ENCODE peak calls at places on chromosomes 4 and X, in five cellular contexts. One of them, this sample, is unnamed.

GRCh38 chr4:56906534-56906933 is 1.2 kb upstream of the REST start:
- DNase-seq in activated CD8-positive, alpha-beta memory T cell treated with anti-CD3 and anti-CD28 coated beads for 1 hour: no peak
- DNase-seq in activated CD4-positive, CD25-positive, alpha-beta regulatory T cell treated with anti-CD3 and anti-CD28 coated beads, Interleukin-2, amount 50 U/mL, for 72 hours: no peak
- DNase-seq in psoas muscle: no peak
- DNase-seq in Right ventricle myocardium superior: no peak
- DNase-seq in this sample: no peak

GRCh38 chrX:72123471-72124185 is 8.1 kb downstream of the RTL5 start:
- DNase-seq in Right ventricle myocardium superior: peak
- DNase-seq in activated CD4-positive, CD25-positive, alpha-beta regulatory T cell treated with anti-CD3 and anti-CD28 coated beads, Interleukin-2, amount 50 U/mL, for 72 hours: no peak
- DNase-seq in psoas muscle: peak
- DNase-seq in activated CD8-positive, alpha-beta memory T cell treated with anti-CD3 and anti-CD28 coated beads for 1 hour: no peak
- DNase-seq in this sample: no peak

GRCh38 chr4:156677136-156677535 is 294.5 kb downstream of the PDGFC start:
- DNase-seq in activated CD4-positive, CD25-positive, alpha-beta regulatory T cell treated with anti-CD3 and anti-CD28 coated beads, Interleukin-2, amount 50 U/mL, for 72 hours: no peak
- DNase-seq in Right ventricle myocardium superior: no peak
- DNase-seq in psoas muscle: no peak
- DNase-seq in activated CD8-positive, alpha-beta memory T cell treated with anti-CD3 and anti-CD28 coated beads for 1 hour: no peak
- DNase-seq in this sample: no peak

GRCh38 chr4:123452585-123452984 is 56.0 kb downstream of the SPRY1 start:
- DNase-seq in Right ventricle myocardium superior: no peak
- DNase-seq in activated CD8-positive, alpha-beta memory T cell treated with anti-CD3 and anti-CD28 coated beads for 1 hour: no peak
- DNase-seq in psoas muscle: peak
- DNase-seq in activated CD4-positive, CD25-positive, alpha-beta regulatory T cell treated with anti-CD3 and anti-CD28 coated beads, Interleukin-2, amount 50 U/mL, for 72 hours: no peak
- DNase-seq in this sample: peak

GRCh38 chrX:119419146-119419545 is 20.0 kb downstream of the SLC25A43 start:
- DNase-seq in psoas muscle: no peak
- DNase-seq in activated CD8-positive, alpha-beta memory T cell treated with anti-CD3 and anti-CD28 coated beads for 1 hour: no peak
- DNase-seq in activated CD4-positive, CD25-positive, alpha-beta regulatory T cell treated with anti-CD3 and anti-CD28 coated beads, Interleukin-2, amount 50 U/mL, for 72 hours: no peak
- DNase-seq in Right ventricle myocardium superior: no peak
- DNase-seq in this sample: no peak

GRCh38 chrX:319579-320125 is 1.1 kb upstream of the GTPBP6 start:
- DNase-seq in Right ventricle myocardium superior: peak
- DNase-seq in activated CD8-positive, alpha-beta memory T cell treated with anti-CD3 and anti-CD28 coated beads for 1 hour: no peak
- DNase-seq in activated CD4-positive, CD25-positive, alpha-beta regulatory T cell treated with anti-CD3 and anti-CD28 coated beads, Interleukin-2, amount 50 U/mL, for 72 hours: no peak
- DNase-seq in psoas muscle: no peak
- DNase-seq in this sample: no peak

GRCh38 chr4:167826281-167826680 is 266.1 kb upstream of the ANXA10 start:
- DNase-seq in activated CD8-positive, alpha-beta memory T cell treated with anti-CD3 and anti-CD28 coated beads for 1 hour: no peak
- DNase-seq in psoas muscle: no peak
- DNase-seq in activated CD4-positive, CD25-positive, alpha-beta regulatory T cell treated with anti-CD3 and anti-CD28 coated beads, Interleukin-2, amount 50 U/mL, for 72 hours: no peak
- DNase-seq in Right ventricle myocardium superior: no peak
- DNase-seq in this sample: no peak

GRCh38 chrX:348461-349117 is 30.0 kb upstream of the GTPBP6 start:
- DNase-seq in Right ventricle myocardium superior: peak
- DNase-seq in activated CD8-positive, alpha-beta memory T cell treated with anti-CD3 and anti-CD28 coated beads for 1 hour: no peak
- DNase-seq in activated CD4-positive, CD25-positive, alpha-beta regulatory T cell treated with anti-CD3 and anti-CD28 coated beads, Interleukin-2, amount 50 U/mL, for 72 hours: no peak
- DNase-seq in psoas muscle: no peak
- DNase-seq in this sample: no peak

GRCh38 chrX:103250977-103251376 is 4.0 kb downstream of the TCEAL8 start:
- DNase-seq in psoas muscle: no peak
- DNase-seq in Right ventricle myocardium superior: no peak
- DNase-seq in activated CD4-positive, CD25-positive, alpha-beta regulatory T cell treated with anti-CD3 and anti-CD28 coated beads, Interleukin-2, amount 50 U/mL, for 72 hours: no peak
- DNase-seq in activated CD8-positive, alpha-beta memory T cell treated with anti-CD3 and anti-CD28 coated beads for 1 hour: no peak
- DNase-seq in this sample: no peak

GRCh38 chr4:39544580-39545315 is 17.5 kb upstream of the UGDH start:
- DNase-seq in psoas muscle: no peak
- DNase-seq in Right ventricle myocardium superior: no peak
- DNase-seq in activated CD8-positive, alpha-beta memory T cell treated with anti-CD3 and anti-CD28 coated beads for 1 hour: no peak
- DNase-seq in activated CD4-positive, CD25-positive, alpha-beta regulatory T cell treated with anti-CD3 and anti-CD28 coated beads, Interleukin-2, amount 50 U/mL, for 72 hours: no peak
- DNase-seq in this sample: no peak

GRCh38 chr4:55258152-55258863 is 87.7 kb upstream of the SRD5A3 start:
- DNase-seq in activated CD4-positive, CD25-positive, alpha-beta regulatory T cell treated with anti-CD3 and anti-CD28 coated beads, Interleukin-2, amount 50 U/mL, for 72 hours: no peak
- DNase-seq in psoas muscle: no peak
- DNase-seq in activated CD8-positive, alpha-beta memory T cell treated with anti-CD3 and anti-CD28 coated beads for 1 hour: no peak
- DNase-seq in Right ventricle myocardium superior: no peak
- DNase-seq in this sample: no peak

GRCh38 chr4:85741921-85742591 is 267.1 kb downstream of the ARHGAP24 start:
- DNase-seq in activated CD4-positive, CD25-positive, alpha-beta regulatory T cell treated with anti-CD3 and anti-CD28 coated beads, Interleukin-2, amount 50 U/mL, for 72 hours: no peak
- DNase-seq in activated CD8-positive, alpha-beta memory T cell treated with anti-CD3 and anti-CD28 coated beads for 1 hour: no peak
- DNase-seq in Right ventricle myocardium superior: peak
- DNase-seq in psoas muscle: peak
- DNase-seq in this sample: peak

GRCh38 chrX:136250191-136251041 is 784 bp downstream of the MAP7D3 start:
- DNase-seq in activated CD4-positive, CD25-positive, alpha-beta regulatory T cell treated with anti-CD3 and anti-CD28 coated beads, Interleukin-2, amount 50 U/mL, for 72 hours: peak
- DNase-seq in activated CD8-positive, alpha-beta memory T cell treated with anti-CD3 and anti-CD28 coated beads for 1 hour: peak
- DNase-seq in Right ventricle myocardium superior: no peak
- DNase-seq in psoas muscle: peak
- DNase-seq in this sample: no peak

GRCh38 chr4:138241281-138242075 is 671 bp downstream of the SLC7A11 start:
- DNase-seq in Right ventricle myocardium superior: no peak
- DNase-seq in psoas muscle: no peak
- DNase-seq in activated CD4-positive, CD25-positive, alpha-beta regulatory T cell treated with anti-CD3 and anti-CD28 coated beads, Interleukin-2, amount 50 U/mL, for 72 hours: no peak
- DNase-seq in activated CD8-positive, alpha-beta memory T cell treated with anti-CD3 and anti-CD28 coated beads for 1 hour: no peak
- DNase-seq in this sample: no peak

GRCh38 chr4:99816611-99817309 is at the start of gene DAPP1:
- DNase-seq in activated CD4-positive, CD25-positive, alpha-beta regulatory T cell treated with anti-CD3 and anti-CD28 coated beads, Interleukin-2, amount 50 U/mL, for 72 hours: peak
- DNase-seq in psoas muscle: peak
- DNase-seq in activated CD8-positive, alpha-beta memory T cell treated with anti-CD3 and anti-CD28 coated beads for 1 hour: peak
- DNase-seq in Right ventricle myocardium superior: peak
- DNase-seq in this sample: no peak

GRCh38 chrX:133670394-133670793 is 255.1 kb upstream of the GPC4 start:
- DNase-seq in psoas muscle: no peak
- DNase-seq in activated CD8-positive, alpha-beta memory T cell treated with anti-CD3 and anti-CD28 coated beads for 1 hour: no peak
- DNase-seq in Right ventricle myocardium superior: no peak
- DNase-seq in activated CD4-positive, CD25-positive, alpha-beta regulatory T cell treated with anti-CD3 and anti-CD28 coated beads, Interleukin-2, amount 50 U/mL, for 72 hours: no peak
- DNase-seq in this sample: peak

GRCh38 chr4:1216869-1217294 is 32.0 kb downstream of the CTBP1 start:
- DNase-seq in activated CD4-positive, CD25-positive, alpha-beta regulatory T cell treated with anti-CD3 and anti-CD28 coated beads, Interleukin-2, amount 50 U/mL, for 72 hours: peak
- DNase-seq in activated CD8-positive, alpha-beta memory T cell treated with anti-CD3 and anti-CD28 coated beads for 1 hour: peak
- DNase-seq in Right ventricle myocardium superior: peak
- DNase-seq in psoas muscle: peak
- DNase-seq in this sample: no peak

GRCh38 chrX:136170109-136170800 is 22.9 kb downstream of the FHL1 start:
- DNase-seq in Right ventricle myocardium superior: no peak
- DNase-seq in activated CD4-positive, CD25-positive, alpha-beta regulatory T cell treated with anti-CD3 and anti-CD28 coated beads, Interleukin-2, amount 50 U/mL, for 72 hours: no peak
- DNase-seq in activated CD8-positive, alpha-beta memory T cell treated with anti-CD3 and anti-CD28 coated beads for 1 hour: no peak
- DNase-seq in psoas muscle: no peak
- DNase-seq in this sample: no peak

GRCh38 chr4:168811207-168811606 is 198.8 kb downstream of the CBR4 start:
- DNase-seq in activated CD4-positive, CD25-positive, alpha-beta regulatory T cell treated with anti-CD3 and anti-CD28 coated beads, Interleukin-2, amount 50 U/mL, for 72 hours: no peak
- DNase-seq in psoas muscle: no peak
- DNase-seq in Right ventricle myocardium superior: no peak
- DNase-seq in activated CD8-positive, alpha-beta memory T cell treated with anti-CD3 and anti-CD28 coated beads for 1 hour: no peak
- DNase-seq in this sample: no peak

GRCh38 chr4:118683513-118683912 is 1.7 kb upstream of the METTL14 start:
- DNase-seq in psoas muscle: no peak
- DNase-seq in activated CD4-positive, CD25-positive, alpha-beta regulatory T cell treated with anti-CD3 and anti-CD28 coated beads, Interleukin-2, amount 50 U/mL, for 72 hours: no peak
- DNase-seq in Right ventricle myocardium superior: no peak
- DNase-seq in activated CD8-positive, alpha-beta memory T cell treated with anti-CD3 and anti-CD28 coated beads for 1 hour: no peak
- DNase-seq in this sample: no peak

GRCh38 chr4:113738251-113738650 is 23.3 kb downstream of the CAMK2D start:
- DNase-seq in activated CD8-positive, alpha-beta memory T cell treated with anti-CD3 and anti-CD28 coated beads for 1 hour: no peak
- DNase-seq in psoas muscle: no peak
- DNase-seq in Right ventricle myocardium superior: no peak
- DNase-seq in activated CD4-positive, CD25-positive, alpha-beta regulatory T cell treated with anti-CD3 and anti-CD28 coated beads, Interleukin-2, amount 50 U/mL, for 72 hours: no peak
- DNase-seq in this sample: no peak

GRCh38 chr4:86670739-86671138 is 76.6 kb downstream of the PTPN13 start:
- DNase-seq in psoas muscle: no peak
- DNase-seq in Right ventricle myocardium superior: no peak
- DNase-seq in activated CD4-positive, CD25-positive, alpha-beta regulatory T cell treated with anti-CD3 and anti-CD28 coated beads, Interleukin-2, amount 50 U/mL, for 72 hours: no peak
- DNase-seq in activated CD8-positive, alpha-beta memory T cell treated with anti-CD3 and anti-CD28 coated beads for 1 hour: no peak
- DNase-seq in this sample: no peak

This sample was measured in putamen.